ENCODE peak calls at places on chromosomes 13 and 19, in six cellular contexts. P is A549, Y is K562, J is H1, F is HepG2, X is GM12878. S is an unnamed sample.

GRCh38 chr13:23550164-23550563 is 20.0 kb upstream of the TNFRSF19 start:
- DNase-seq in P (no peak), Y (no peak), J (no peak), F (peak; percentile 56), X (no peak), S (no peak)

GRCh38 chr19:18171605-18172327 is 1.8 kb upstream of the IFI30 start:
- DNase-seq in P (no peak), Y (no peak), J (no peak), F (no peak), X (no peak), S (peak; percentile 30)

GRCh38 chr19:41792513-41793413 is 3.6 kb upstream of the CEACAM3 start:
- DNase-seq in P (peak; percentile 91), Y (peak; percentile 75), J (peak; percentile 76), F (peak; percentile 21), X (no peak), S (peak; percentile 50)

GRCh38 chr19:9309974-9310446 is 372 bp upstream of the ZNF699 start:
- DNase-seq in P (peak; percentile 73), Y (peak; percentile 90), J (peak; percentile 97), F (no peak), X (no peak), S (peak; percentile 92)

GRCh38 chr19:8511573-8512101 is 2.3 kb downstream of the ZNF414 start:
- DNase-seq in P (no peak), Y (no peak), J (peak; percentile 79), F (no peak), X (no peak), S (no peak)

GRCh38 chr19:22332924-22333323 is 46.7 kb downstream of the ZNF729 start:
- DNase-seq in P (no peak), Y (no peak), J (no peak), F (no peak), X (no peak), S (no peak)

GRCh38 chr19:35495107-35496064 is 5.1 kb upstream of the KRTDAP start:
- DNase-seq in P (peak; percentile 97), Y (peak; percentile 93), J (peak; percentile 77), F (peak; percentile 54), X (no peak), S (peak; percentile 87)

GRCh38 chr13:27806744-27807387 is 14.6 kb downstream of the GSX1 start:
- DNase-seq in P (no peak), Y (no peak), J (no peak), F (no peak), X (no peak), S (no peak)

GRCh38 chr19:15538774-15539173 is 30.4 kb downstream of the CYP4F22 start:
- DNase-seq in P (no peak), Y (no peak), J (no peak), F (no peak), X (no peak), S (no peak)

GRCh38 chr19:28705008-28705407 is 507.9 kb downstream of the UQCRFS1 start:
- DNase-seq in P (peak; percentile 15), Y (peak; percentile 19), J (no peak), F (peak; percentile 21), X (no peak), S (no peak)

GRCh38 chr13:28429685-28430290 is 65.1 kb downstream of the FLT1 start:
- DNase-seq in P (no peak), Y (no peak), J (no peak), F (no peak), X (peak; percentile 84), S (no peak)

GRCh38 chr13:41700790-41701310 is 243.5 kb downstream of the RGCC start:
- DNase-seq in P (no peak), Y (no peak), J (no peak), F (no peak), X (no peak), S (peak; percentile 9)

GRCh38 chr19:17721821-17722220 is 2.5 kb downstream of the MAP1S start:
- DNase-seq in P (no peak), Y (peak; percentile 9), J (no peak), F (no peak), X (no peak), S (no peak)

GRCh38 chr19:35704218-35704617 is at the start of gene ZBTB32:
- DNase-seq in P (no peak), Y (peak; percentile 95), J (peak; percentile 80), F (no peak), X (no peak), S (peak; percentile 43)

GRCh38 chr13:111292710-111293485 is 27.5 kb upstream of the TEX29 start:
- DNase-seq in P (no peak), Y (no peak), J (no peak), F (no peak), X (no peak), S (no peak)

GRCh38 chr13:111160648-111161047 is 45.5 kb downstream of the ARHGEF7 start:
- DNase-seq in P (no peak), Y (no peak), J (no peak), F (no peak), X (no peak), S (no peak)

DNA sequence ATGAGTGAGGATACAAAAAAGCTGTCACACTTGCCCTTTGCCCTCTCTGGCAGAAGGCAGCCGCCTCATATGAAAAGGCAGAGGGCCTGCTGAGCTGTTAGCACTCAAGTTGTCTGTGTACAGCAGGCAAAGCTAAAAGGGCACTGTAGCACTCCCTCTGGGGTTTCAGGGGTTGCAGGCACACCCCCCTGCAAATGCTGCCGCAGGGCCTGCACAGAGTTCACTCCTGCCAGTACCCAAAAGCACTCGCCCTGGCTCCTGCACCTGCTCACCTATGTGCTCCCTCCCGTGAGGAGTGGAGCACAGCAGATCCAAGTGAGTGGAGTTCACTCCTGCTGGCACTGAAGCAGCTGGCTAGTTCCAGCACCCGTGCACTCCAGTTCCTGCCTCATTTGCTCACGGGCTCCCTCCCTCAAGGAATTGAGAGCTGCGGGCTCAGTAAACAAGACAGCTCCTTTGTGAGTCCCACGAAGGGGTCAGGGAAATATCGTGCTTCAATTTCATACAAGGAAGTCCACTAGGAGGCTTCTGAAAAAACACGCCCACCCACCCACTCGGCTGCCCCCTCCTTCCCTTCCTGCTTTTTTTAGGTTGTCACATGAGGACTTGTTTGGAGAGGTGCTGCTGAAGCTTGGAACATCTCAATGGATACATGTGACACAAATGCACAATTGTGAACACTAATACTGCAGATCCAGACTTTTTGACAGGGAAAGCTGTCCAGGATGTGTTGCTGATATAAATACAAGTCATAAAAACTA is 9.9 kb upstream of the RCBTB2 start:
- DNase-seq in P (no peak), Y (no peak), J (peak; percentile 49), F (peak; percentile 23), X (no peak), S (no peak)
- TF ChIP-seq MAX in P (no peak), Y (no peak), J (no peak), F (no peak), X (no peak), S (no peak)

GRCh38 chr13:113576597-113576996 is 8.0 kb upstream of the TFDP1 start:
- DNase-seq in P (no peak), Y (no peak), J (no peak), F (no peak), X (no peak), S (no peak)

GRCh38 chr13:113581871-113582270 is 2.7 kb upstream of the TFDP1 start:
- DNase-seq in P (no peak), Y (no peak), J (peak; percentile 39), F (no peak), X (no peak), S (no peak)

GRCh38 chr13:113582841-113583631 is 1.5 kb upstream of the TFDP1 start:
- DNase-seq in P (no peak), Y (no peak), J (peak; percentile 44), F (peak; percentile 38), X (no peak), S (no peak)

GRCh38 chr13:113577881-113578435 is 6.6 kb upstream of the TFDP1 start:
- DNase-seq in P (no peak), Y (no peak), J (no peak), F (no peak), X (no peak), S (no peak)

GRCh38 chr13:113579686-113580085 is 4.9 kb upstream of the TFDP1 start:
- DNase-seq in P (no peak), Y (no peak), J (peak; percentile 24), F (no peak), X (no peak), S (no peak)
- TF ChIP-seq CHD2 in P (no peak), Y (no peak), J (no peak), F (no peak), X (no peak), S (no peak)

GRCh38 chr19:11031421-11032070 is 57.7 kb upstream of the LDLR start:
- DNase-seq in P (no peak), Y (no peak), J (no peak), F (no peak), X (no peak), S (no peak)
- TF ChIP-seq MAX in P (no peak), Y (no peak), J (no peak), F (no peak), X (no peak), S (no peak)

DNA sequence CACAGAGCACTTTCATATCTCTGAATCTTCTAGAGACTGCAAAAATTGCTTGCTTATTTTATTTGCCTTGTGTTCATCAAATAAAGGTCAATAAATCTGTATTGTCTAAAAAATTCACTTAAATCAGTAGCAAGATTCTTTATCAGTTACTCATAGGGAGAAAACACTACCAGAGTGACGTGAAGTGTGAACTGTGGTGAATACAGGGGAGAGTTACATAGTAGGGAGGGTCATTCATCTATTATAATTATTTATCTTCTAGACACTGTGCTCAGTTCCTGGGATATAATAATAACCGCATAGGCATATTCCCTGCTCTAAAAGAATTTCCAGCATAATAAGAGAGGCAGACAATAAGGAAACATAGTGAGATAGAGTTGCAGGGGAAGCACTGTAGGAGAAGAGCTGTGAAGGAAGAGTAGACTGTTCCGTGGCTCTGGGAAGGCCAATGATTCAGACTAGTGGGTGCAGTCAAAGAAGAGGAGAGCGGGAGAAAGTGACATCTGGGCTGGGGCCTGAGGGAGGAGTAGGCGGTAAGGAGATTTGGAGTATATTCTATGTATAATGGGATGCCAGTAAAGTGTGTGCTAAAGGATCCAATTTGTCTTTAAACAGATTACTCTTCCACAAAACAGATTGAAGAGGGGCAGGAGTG is 84.0 kb upstream of the TDRD3 start:
- DNase-seq in P (no peak), Y (no peak), J (no peak), F (no peak), X (no peak), S (no peak)
- TF ChIP-seq CHD2 in P (no peak), Y (no peak), J (no peak), F (no peak), X (no peak), S (no peak)

GRCh38 chr19:5470264-5470671 is 15.1 kb downstream of the ZNRF4 start:
- DNase-seq in P (no peak), Y (no peak), J (no peak), F (peak; percentile 88), X (no peak), S (no peak)
- TF ChIP-seq MAX in P (no peak), Y (no peak), J (no peak), F (no peak), X (no peak), S (no peak)

S was measured in SK-N-SH.